ENCODE peak calls at places on chromosomes 16 and 17, in four cellular contexts. Z is OCI-LY7, P is PC-3, I is mammary epithelial cell. X is an unnamed sample.

GRCh38 chr17:34750004-34750403 is 170.6 kb downstream of the TMEM132E start:
- DNase-seq in Z (no peak), P (no peak), I (no peak), X (no peak)

GRCh38 chr16:56115817-56116576 is 75.3 kb upstream of the GNAO1 start:
- DNase-seq in Z (no peak), P (no peak), I (no peak), X (no peak)

GRCh38 chr17:1787301-1787902 is 25.5 kb downstream of the SERPINF1 start:
- DNase-seq in Z (no peak), P (peak; percentile 87), I (peak; percentile 86), X (peak; percentile 61)

GRCh38 chr17:58325976-58326468 is 2.6 kb downstream of the TSPOAP1 start:
- DNase-seq in Z (peak; percentile 46), P (no peak), I (no peak), X (no peak)

GRCh38 chr17:76091526-76092285 is 11.9 kb downstream of the EXOC7 start:
- DNase-seq in Z (no peak), P (no peak), I (no peak), X (no peak)

GRCh38 chr17:1967092-1967662 is 58.0 kb downstream of the RTN4RL1 start:
- DNase-seq in Z (no peak), P (no peak), I (no peak), X (no peak)

GRCh38 chr16:57703416-57704010 is 8.9 kb downstream of the DRC7 start:
- DNase-seq in Z (no peak), P (no peak), I (no peak), X (no peak)

GRCh38 chr16:88531931-88532433 is 38.2 kb upstream of the ZC3H18 start:
- DNase-seq in Z (no peak), P (no peak), I (no peak), X (no peak)

GRCh38 chr17:77098884-77099545 is 41.8 kb upstream of the SEC14L1 start:
- DNase-seq in Z (no peak), P (no peak), I (peak; percentile 38), X (no peak)

GRCh38 chr16:85565796-85566501 is 47.2 kb upstream of the GSE1 start:
- DNase-seq in Z (no peak), P (no peak), I (no peak), X (no peak)

GRCh38 chr16:90057738-90058173 is 19.4 kb downstream of the PRDM7 start:
- DNase-seq in Z (no peak), P (peak; percentile 26), I (peak; percentile 15), X (no peak)

GRCh38 chr17:27754549-27754948 is 45.8 kb downstream of the NOS2 start:
- DNase-seq in Z (no peak), P (no peak), I (no peak), X (no peak)

GRCh38 chr16:67278773-67279295 is 498 bp upstream of the PLEKHG4 start:
- DNase-seq in Z (no peak), P (no peak), I (no peak), X (peak; percentile 45)

GRCh38 chr17:10398352-10398751 is 23.4 kb downstream of the MYH8 start:
- DNase-seq in Z (no peak), P (no peak), I (no peak), X (no peak)

GRCh38 chr17:61447358-61447757 is 4.9 kb upstream of the TBX4 start:
- DNase-seq in Z (no peak), P (no peak), I (no peak), X (no peak)

GRCh38 chr17:75350706-75351105 is 54.8 kb downstream of the GRB2 start:
- DNase-seq in Z (no peak), P (no peak), I (no peak), X (no peak)

GRCh38 chr17:65495255-65496060 is 66.0 kb downstream of the AXIN2 start:
- DNase-seq in Z (no peak), P (no peak), I (no peak), X (no peak)

GRCh38 chr17:31488264-31488981 is 96.9 kb downstream of the RAB11FIP4 start:
- DNase-seq in Z (peak; percentile 51), P (peak; percentile 9), I (peak; percentile 25), X (peak; percentile 18)

GRCh38 chr17:68567035-68567434 is 34.1 kb downstream of the FAM20A start:
- DNase-seq in Z (no peak), P (no peak), I (no peak), X (no peak)

GRCh38 chr17:11144358-11145233 is 96.4 kb upstream of the SHISA6 start:
- DNase-seq in Z (peak; percentile 12), P (peak; percentile 57), I (peak; percentile 8), X (peak; percentile 14)

GRCh38 chr16:29962344-29962994 is 590 bp downstream of the TMEM219 start:
- DNase-seq in Z (no peak), P (peak; percentile 20), I (peak; percentile 22), X (peak; percentile 32)

GRCh38 chr16:30027588-30028437 is 3.3 kb downstream of the TLCD3B start:
- DNase-seq in Z (no peak), P (no peak), I (no peak), X (no peak)

GRCh38 chr16:27313422-27314160 is at the start of gene IL4R:
- DNase-seq in Z (peak; percentile 72), P (peak; percentile 48), I (peak; percentile 70), X (peak; percentile 72)

GRCh38 chr17:63250830-63251229 is 195.3 kb downstream of the CYB561 start:
- DNase-seq in Z (no peak), P (no peak), I (no peak), X (no peak)

GRCh38 chr17:33671493-33671892 is 378.4 kb upstream of the ASIC2 start:
- DNase-seq in Z (no peak), P (no peak), I (no peak), X (no peak)

GRCh38 chr16:48295493-48296281 is 48.3 kb upstream of the ABCC11 start:
- DNase-seq in Z (no peak), P (peak; percentile 79), I (peak; percentile 65), X (peak; percentile 87)

GRCh38 chr17:80832266-80832676 is 159.4 kb upstream of the CHMP6 start:
- DNase-seq in Z (no peak), P (peak; percentile 12), I (peak; percentile 67), X (no peak)

GRCh38 chr17:41802961-41803682 is 8.6 kb downstream of the P3H4 start:
- DNase-seq in Z (no peak), P (no peak), I (no peak), X (no peak)

GRCh38 chr17:41797377-41797776 is 10.9 kb upstream of the JUP start:
- DNase-seq in Z (no peak), P (no peak), I (no peak), X (no peak)

GRCh38 chr17:41800601-41801373 is 11.0 kb downstream of the P3H4 start:
- DNase-seq in Z (peak; percentile 70), P (peak; percentile 94), I (peak; percentile 100), X (peak; percentile 92)

GRCh38 chr17:41799366-41799765 is 12.4 kb downstream of the P3H4 start:
- DNase-seq in Z (no peak), P (peak; percentile 31), I (peak; percentile 79), X (peak; percentile 61)

GRCh38 chr17:41801374-41802062 is 10.2 kb downstream of the P3H4 start:
- DNase-seq in Z (peak; percentile 82), P (peak; percentile 94), I (peak; percentile 76), X (peak; percentile 84)
- H2AFZ ChIP-seq in Z (peak overlapping the region; percentile 70), P (no peak overlapping the region), I (no peak overlapping the region), X (no peak overlapping the region)

DNA sequence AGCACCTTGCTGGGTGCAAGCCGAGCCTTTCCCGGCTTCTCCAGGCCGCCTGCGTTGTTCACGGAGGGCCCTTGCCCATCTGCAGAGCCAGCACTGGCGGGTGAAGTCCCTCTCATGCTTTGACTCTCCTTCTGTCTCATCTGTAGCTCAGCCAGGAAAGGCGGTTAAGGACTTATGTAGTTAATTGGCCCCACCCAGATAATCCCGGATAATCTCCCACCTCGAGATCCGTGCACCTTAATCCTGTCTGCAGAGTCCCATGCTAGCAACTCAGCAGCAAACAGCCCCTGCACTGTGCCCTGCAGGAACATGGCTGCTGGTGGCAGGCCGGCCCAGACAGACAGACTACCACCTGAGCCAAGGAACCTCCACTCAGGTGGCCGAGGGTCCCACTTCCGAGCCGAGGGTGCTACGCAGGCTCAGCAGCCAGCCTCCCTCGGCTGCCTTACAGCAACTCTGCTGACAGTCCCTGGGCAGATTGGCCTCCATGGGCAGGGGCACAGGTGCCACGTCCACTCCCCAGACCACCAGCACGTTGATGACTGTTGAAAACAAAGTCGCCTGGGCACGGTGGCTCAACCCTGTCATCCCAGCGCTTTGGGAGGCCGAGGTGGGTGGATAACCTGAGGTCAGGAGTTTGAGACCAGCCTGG is 16.9 kb downstream of the RAB40C start:
- DNase-seq in Z (no peak), P (no peak), I (no peak), X (no peak)
- H3K79me2 ChIP-seq in Z (no peaks in the 10 kb centered on the region), P (peaks cover 15% of the 10 kb centered on the region), I (peaks cover 36% of the 10 kb centered on the region), X (peaks cover 12% of the 10 kb centered on the region)

GRCh38 chr16:81995651-81996050 is 15.6 kb downstream of the SDR42E1 start:
- DNase-seq in Z (no peak), P (peak; percentile 75), I (no peak), X (no peak)

GRCh38 chr16:81997738-81998137 is 13.5 kb downstream of the SDR42E1 start:
- DNase-seq in Z (no peak), P (peak; percentile 79), I (peak; percentile 69), X (no peak)

GRCh38 chr16:82002831-82003230 is 8.4 kb downstream of the SDR42E1 start:
- DNase-seq in Z (no peak), P (no peak), I (peak; percentile 5), X (no peak)

GRCh38 chr16:81994485-81994884 is 16.8 kb downstream of the SDR42E1 start:
- DNase-seq in Z (peak; percentile 7), P (no peak), I (no peak), X (no peak)

DNA sequence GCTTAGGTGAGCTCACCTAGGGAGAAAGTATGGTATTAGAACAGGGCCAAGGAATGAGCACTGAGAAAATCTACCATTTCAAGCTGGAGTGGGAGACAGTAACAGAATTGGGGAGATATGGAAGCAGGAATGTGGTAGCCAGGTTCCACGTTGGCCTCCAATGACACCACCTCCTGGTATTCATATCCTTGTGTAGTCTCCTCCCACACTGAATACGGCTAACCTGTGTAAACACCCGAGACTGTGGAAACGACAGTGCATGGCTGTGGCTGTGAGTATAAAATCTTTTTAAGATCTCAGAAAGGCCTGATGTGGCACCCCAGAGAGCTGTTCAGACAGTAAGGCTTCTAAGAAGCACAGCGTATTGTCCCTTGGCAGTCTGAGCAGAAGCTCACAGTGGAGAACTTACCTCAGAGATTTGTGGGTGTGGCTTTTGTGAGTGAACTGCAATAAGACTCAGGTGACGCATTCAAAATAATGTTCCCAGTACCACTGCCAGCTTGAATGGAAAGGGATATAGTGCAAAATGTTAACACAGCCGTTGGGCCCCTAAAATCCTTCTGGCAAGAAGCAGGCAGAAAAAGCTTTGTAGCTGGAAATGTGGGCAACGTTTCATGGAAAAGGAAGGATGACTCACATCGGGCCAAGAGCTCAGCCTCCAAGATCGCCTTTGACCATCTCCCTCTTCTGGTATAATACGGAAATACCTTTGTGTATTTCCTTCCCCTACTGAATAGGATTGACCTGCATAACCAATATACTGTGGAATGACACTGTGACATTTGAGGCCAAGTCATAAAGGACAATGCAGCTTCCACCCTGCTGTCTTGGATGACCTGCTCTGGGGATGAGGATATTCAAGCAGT is 14.4 kb downstream of the SDR42E1 start:
- DNase-seq in Z (peak; percentile 18), P (peak; percentile 79), I (peak; percentile 38), X (no peak)
- TF ChIP-seq CTCF in Z (peak; percentile 38), P (peak; percentile 61), I (peak; percentile 50), X (peak; percentile 40)

GRCh38 chr16:72848045-72848410 is 199.9 kb downstream of the ZFHX3 start:
- DNase-seq in Z (no peak), P (no peak), I (no peak), X (no peak)

GRCh38 chr16:72850863-72851262 is 197.1 kb downstream of the ZFHX3 start:
- DNase-seq in Z (no peak), P (no peak), I (no peak), X (no peak)

GRCh38 chr16:72848759-72849664 is 198.9 kb downstream of the ZFHX3 start:
- DNase-seq in Z (no peak), P (peak; percentile 92), I (peak; percentile 81), X (peak; percentile 73)

GRCh38 chr16:72847187-72848044 is 200.5 kb downstream of the ZFHX3 start:
- DNase-seq in Z (peak; percentile 34), P (peak; percentile 19), I (no peak), X (no peak)

GRCh38 chr16:72850021-72850420 is 197.9 kb downstream of the ZFHX3 start:
- DNase-seq in Z (no peak), P (no peak), I (no peak), X (no peak)
- H2AFZ ChIP-seq in Z (no peak overlapping the region), P (no peak overlapping the region), I (no peak overlapping the region), X (no peak overlapping the region)

X was measured in PC-9.